ENCODE peak calls at places on chromosomes 12 and 14, in six cellular contexts. One of them, this sample, is unnamed.

GRCh38 chr14:99884834-99885648 is 91.8 kb downstream of the EML1 start:
- DNase-seq in uterus: no peak
- DNase-seq in A673: peak
- DNase-seq in fibroblast of mammary gland: peak
- DNase-seq in neural progenitor cell: peak
- DNase-seq in AG10803: peak
- DNase-seq in this sample: no peak

GRCh38 chr14:86203843-86204242 is 673.9 kb downstream of the FLRT2 start:
- DNase-seq in uterus: no peak
- DNase-seq in A673: no peak
- DNase-seq in fibroblast of mammary gland: no peak
- DNase-seq in neural progenitor cell: no peak
- DNase-seq in AG10803: no peak
- DNase-seq in this sample: no peak

GRCh38 chr12:45407188-45407850 is 191.4 kb downstream of the ANO6 start:
- DNase-seq in uterus: peak
- DNase-seq in A673: no peak
- DNase-seq in fibroblast of mammary gland: peak
- DNase-seq in neural progenitor cell: no peak
- DNase-seq in AG10803: no peak
- DNase-seq in this sample: no peak

GRCh38 chr14:77023001-77023996 is 5.2 kb downstream of the IRF2BPL start:
- DNase-seq in uterus: peak
- DNase-seq in A673: peak
- DNase-seq in fibroblast of mammary gland: no peak
- DNase-seq in neural progenitor cell: peak
- DNase-seq in AG10803: peak
- DNase-seq in this sample: no peak

GRCh38 chr12:67982165-67982563 is 7.1 kb upstream of the IFNG-AS1 start:
- DNase-seq in uterus: no peak
- DNase-seq in A673: peak
- DNase-seq in fibroblast of mammary gland: peak
- DNase-seq in neural progenitor cell: no peak
- DNase-seq in AG10803: peak
- DNase-seq in this sample: no peak

GRCh38 chr14:63962896-63963295 is 110.1 kb downstream of the SYNE2 start:
- DNase-seq in uterus: no peak
- DNase-seq in A673: no peak
- DNase-seq in fibroblast of mammary gland: no peak
- DNase-seq in neural progenitor cell: no peak
- DNase-seq in AG10803: no peak
- DNase-seq in this sample: no peak

GRCh38 chr14:37903561-37904191 is 304.0 kb upstream of the SSTR1 start:
- DNase-seq in uterus: no peak
- DNase-seq in A673: peak
- DNase-seq in fibroblast of mammary gland: peak
- DNase-seq in neural progenitor cell: peak
- DNase-seq in AG10803: peak
- DNase-seq in this sample: no peak

GRCh38 chr12:109496306-109496705 is 18.9 kb downstream of the UBE3B start:
- DNase-seq in uterus: no peak
- DNase-seq in A673: no peak
- DNase-seq in fibroblast of mammary gland: no peak
- DNase-seq in neural progenitor cell: no peak
- DNase-seq in AG10803: no peak
- DNase-seq in this sample: no peak

GRCh38 chr14:100546051-100546443 is 41.2 kb downstream of the BEGAIN start:
- DNase-seq in uterus: peak
- DNase-seq in A673: no peak
- DNase-seq in fibroblast of mammary gland: no peak
- DNase-seq in neural progenitor cell: no peak
- DNase-seq in AG10803: no peak
- DNase-seq in this sample: no peak

GRCh38 chr12:72618764-72619163 is 346.6 kb downstream of the TRHDE start:
- DNase-seq in uterus: no peak
- DNase-seq in A673: no peak
- DNase-seq in fibroblast of mammary gland: no peak
- DNase-seq in neural progenitor cell: no peak
- DNase-seq in AG10803: no peak
- DNase-seq in this sample: no peak
- TF ChIP-seq CTCF in uterus: no peak
- TF ChIP-seq CTCF in A673: no peak
- TF ChIP-seq CTCF in fibroblast of mammary gland: no peak
- TF ChIP-seq CTCF in neural progenitor cell: no peak
- TF ChIP-seq CTCF in AG10803: no peak
- TF ChIP-seq CTCF in this sample: no peak

GRCh38 chr14:51395361-51395849 is 155.4 kb downstream of the TMX1 start:
- DNase-seq in uterus: peak
- DNase-seq in A673: no peak
- DNase-seq in fibroblast of mammary gland: peak
- DNase-seq in neural progenitor cell: peak
- DNase-seq in AG10803: peak
- DNase-seq in this sample: no peak
- TF ChIP-seq CTCF in uterus: no peak
- TF ChIP-seq CTCF in A673: no peak
- TF ChIP-seq CTCF in fibroblast of mammary gland: peak
- TF ChIP-seq CTCF in neural progenitor cell: no peak
- TF ChIP-seq CTCF in AG10803: peak
- TF ChIP-seq CTCF in this sample: no peak

GRCh38 chr14:29925736-29926135 is 1.9 kb downstream of the PRKD1 start:
- DNase-seq in uterus: no peak
- DNase-seq in A673: no peak
- DNase-seq in fibroblast of mammary gland: peak
- DNase-seq in neural progenitor cell: peak
- DNase-seq in AG10803: peak
- DNase-seq in this sample: no peak

GRCh38 chr14:29926228-29926627 is 1.4 kb downstream of the PRKD1 start:
- DNase-seq in uterus: no peak
- DNase-seq in A673: no peak
- DNase-seq in fibroblast of mammary gland: no peak
- DNase-seq in neural progenitor cell: peak
- DNase-seq in AG10803: no peak
- DNase-seq in this sample: no peak

GRCh38 chr14:29928342-29928640 is 644 bp upstream of the PRKD1 start:
- DNase-seq in uterus: no peak
- DNase-seq in A673: peak
- DNase-seq in fibroblast of mammary gland: no peak
- DNase-seq in neural progenitor cell: no peak
- DNase-seq in AG10803: no peak
- DNase-seq in this sample: no peak

GRCh38 chr14:29927596-29928341 is at the start of gene PRKD1:
- DNase-seq in uterus: peak
- DNase-seq in A673: peak
- DNase-seq in fibroblast of mammary gland: peak
- DNase-seq in neural progenitor cell: peak
- DNase-seq in AG10803: peak
- DNase-seq in this sample: peak

GRCh38 chr14:29926701-29927595 is 699 bp downstream of the PRKD1 start:
- DNase-seq in uterus: peak
- DNase-seq in A673: peak
- DNase-seq in fibroblast of mammary gland: peak
- DNase-seq in neural progenitor cell: peak
- DNase-seq in AG10803: peak
- DNase-seq in this sample: peak
- TF ChIP-seq CTCF in uterus: no peak
- TF ChIP-seq CTCF in A673: no peak
- TF ChIP-seq CTCF in fibroblast of mammary gland: no peak
- TF ChIP-seq CTCF in neural progenitor cell: peak
- TF ChIP-seq CTCF in AG10803: no peak
- TF ChIP-seq CTCF in this sample: peak

GRCh38 chr12:106907411-106907810 is 48.3 kb upstream of the TMEM263 start:
- DNase-seq in uterus: no peak
- DNase-seq in A673: no peak
- DNase-seq in fibroblast of mammary gland: no peak
- DNase-seq in neural progenitor cell: no peak
- DNase-seq in AG10803: no peak
- DNase-seq in this sample: no peak
- TF ChIP-seq CTCF in uterus: no peak
- TF ChIP-seq CTCF in A673: peak
- TF ChIP-seq CTCF in fibroblast of mammary gland: peak
- TF ChIP-seq CTCF in neural progenitor cell: no peak
- TF ChIP-seq CTCF in AG10803: no peak
- TF ChIP-seq CTCF in this sample: peak

DNA sequence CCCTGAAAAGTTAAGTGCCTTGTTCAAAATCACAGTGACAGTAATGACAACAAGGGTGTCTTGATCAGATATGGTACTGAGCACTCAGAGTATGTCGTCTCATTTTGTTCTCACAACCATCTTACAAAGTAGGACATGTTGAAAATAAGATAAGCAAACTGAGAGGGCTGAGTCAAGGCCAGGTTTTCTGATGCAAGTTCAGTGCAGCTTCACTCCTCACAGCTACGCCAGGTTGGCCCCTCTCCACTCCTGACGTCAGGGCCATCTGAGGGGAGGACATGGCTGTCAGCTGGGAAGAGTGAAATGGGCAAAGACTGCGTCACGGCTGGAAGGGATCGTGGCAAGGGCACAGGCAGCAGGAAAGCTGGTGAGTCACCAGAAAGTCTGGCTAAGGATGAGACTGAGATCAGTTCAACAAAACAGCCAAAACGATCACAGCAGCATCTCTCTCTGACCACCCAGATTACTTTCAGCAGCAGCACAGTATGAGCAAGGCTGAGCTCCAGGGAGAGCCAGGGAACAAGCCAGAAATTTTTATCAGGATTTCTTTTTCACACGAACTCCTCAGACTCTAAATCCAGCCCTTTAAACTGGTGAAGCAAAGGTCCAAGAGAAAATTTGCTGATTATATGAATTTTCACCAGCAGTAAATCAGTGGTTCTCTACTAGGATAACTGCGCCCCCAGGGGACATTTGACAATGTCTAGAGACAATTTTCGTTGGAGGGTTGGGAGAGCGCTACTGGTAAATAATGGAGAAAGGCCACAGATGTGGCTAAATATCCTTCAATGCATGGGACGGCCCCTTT is 297.9 kb upstream of the AMIGO2 start:
- DNase-seq in uterus: peak
- DNase-seq in A673: peak
- DNase-seq in fibroblast of mammary gland: peak
- DNase-seq in neural progenitor cell: no peak
- DNase-seq in AG10803: peak
- DNase-seq in this sample: no peak
- TF ChIP-seq CTCF in uterus: no peak
- TF ChIP-seq CTCF in A673: no peak
- TF ChIP-seq CTCF in fibroblast of mammary gland: no peak
- TF ChIP-seq CTCF in neural progenitor cell: no peak
- TF ChIP-seq CTCF in AG10803: no peak
- TF ChIP-seq CTCF in this sample: no peak

GRCh38 chr12:82758743-82759142 is 72.0 kb downstream of the TMTC2 start:
- DNase-seq in uterus: no peak
- DNase-seq in A673: peak
- DNase-seq in fibroblast of mammary gland: no peak
- DNase-seq in neural progenitor cell: no peak
- DNase-seq in AG10803: no peak
- DNase-seq in this sample: no peak
- TF ChIP-seq CTCF in uterus: no peak
- TF ChIP-seq CTCF in A673: peak
- TF ChIP-seq CTCF in fibroblast of mammary gland: no peak
- TF ChIP-seq CTCF in neural progenitor cell: peak
- TF ChIP-seq CTCF in AG10803: no peak
- TF ChIP-seq CTCF in this sample: peak

DNA sequence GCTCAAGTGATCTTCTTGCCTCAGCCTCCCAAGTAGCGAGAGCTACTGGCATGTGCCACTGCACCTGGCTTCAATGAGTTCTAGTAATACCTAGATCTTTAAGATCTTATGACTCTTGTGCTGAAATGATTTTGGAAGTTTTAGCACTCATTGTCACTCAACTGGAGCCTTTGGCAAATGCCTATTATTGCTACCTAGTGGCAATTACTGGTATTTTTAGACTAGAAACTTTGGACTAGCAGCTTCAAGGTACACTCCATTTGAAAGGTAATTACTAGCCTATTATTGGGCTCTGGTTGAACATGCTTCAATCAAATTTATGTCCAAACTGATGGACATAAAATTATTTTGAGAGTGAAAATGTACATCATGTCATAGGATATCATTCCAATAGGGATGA is 80.7 kb upstream of the MUCL1 start:
- DNase-seq in uterus: no peak
- DNase-seq in A673: no peak
- DNase-seq in fibroblast of mammary gland: no peak
- DNase-seq in neural progenitor cell: no peak
- DNase-seq in AG10803: no peak
- DNase-seq in this sample: no peak
- TF ChIP-seq CTCF in uterus: no peak
- TF ChIP-seq CTCF in A673: peak
- TF ChIP-seq CTCF in fibroblast of mammary gland: no peak
- TF ChIP-seq CTCF in neural progenitor cell: peak
- TF ChIP-seq CTCF in AG10803: no peak
- TF ChIP-seq CTCF in this sample: peak

This sample was measured in type B pancreatic cell.